ENCODE peak calls at places on chromosomes 11 and 22, in seven cellular contexts. A is left ventricle myocardium inferior; C is heart right ventricle; Y is A549; V is retinal pigment epithelial cell; K is epithelial cell of esophagus; N is CD8-positive, alpha-beta memory T cell. B is an unnamed sample.

GRCh38 chr22:17198188-17199130 is 20.8 kb downstream of the ADA2 start:
- DNase-seq in C (peak), V (no peak), A (peak), N (no peak), K (no peak), Y (no peak), B (no peak)

GRCh38 chr11:73113426-73113825 is 28.7 kb downstream of the FCHSD2 start:
- DNase-seq in A (no peak), V (no peak), C (no peak), K (peak), Y (no peak), N (no peak), B (no peak)

GRCh38 chr11:91220476-91221202 is 997.8 kb upstream of the CHORDC1 start:
- DNase-seq in K (peak), N (no peak), Y (peak), C (no peak), V (no peak), A (no peak), B (peak)

GRCh38 chr11:7546324-7546791 is 32.6 kb downstream of the PPFIBP2 start:
- DNase-seq in A (no peak), C (no peak), N (no peak), V (no peak), Y (no peak), K (peak), B (peak)

GRCh38 chr11:80186687-80187086 is 745.9 kb upstream of the TENM4 start:
- DNase-seq in N (no peak), V (no peak), C (no peak), K (peak), Y (no peak), A (no peak), B (peak)

GRCh38 chr22:46062971-46063631 is 86.1 kb upstream of the WNT7B start:
- DNase-seq in C (no peak), K (no peak), A (peak), Y (no peak), N (no peak), V (no peak), B (no peak)

GRCh38 chr11:45079943-45080719 is 66.3 kb upstream of the PRDM11 start:
- DNase-seq in K (no peak), V (no peak), A (no peak), N (peak), Y (no peak), C (no peak), B (no peak)

GRCh38 chr11:45252134-45252856 is 33.8 kb downstream of the SYT13 start:
- DNase-seq in K (peak), N (no peak), V (no peak), C (peak), A (peak), Y (peak), B (peak)

GRCh38 chr11:107017433-107018227 is 646 bp downstream of the GUCY1A2 start:
- DNase-seq in C (peak), V (no peak), K (peak), N (no peak), A (peak), Y (peak), B (peak)

GRCh38 chr11:78000193-78000592 is 5.7 kb upstream of the INTS4 start:
- DNase-seq in A (no peak), N (no peak), Y (peak), K (peak), C (peak), V (peak), B (peak)

GRCh38 chr22:44758354-44758969 is 6.1 kb downstream of the ARHGAP8 start:
- DNase-seq in V (no peak), A (no peak), C (no peak), Y (no peak), N (no peak), K (peak), B (peak)

GRCh38 chr11:105181521-105181920 is 42.0 kb upstream of the CARD18 start:
- DNase-seq in A (no peak), V (peak), Y (no peak), C (no peak), K (peak), N (no peak), B (no peak)

GRCh38 chr22:43844560-43845545 is 17.5 kb downstream of the SULT4A1 start:
- DNase-seq in C (no peak), K (no peak), V (no peak), N (no peak), Y (no peak), A (no peak), B (no peak)

DNA sequence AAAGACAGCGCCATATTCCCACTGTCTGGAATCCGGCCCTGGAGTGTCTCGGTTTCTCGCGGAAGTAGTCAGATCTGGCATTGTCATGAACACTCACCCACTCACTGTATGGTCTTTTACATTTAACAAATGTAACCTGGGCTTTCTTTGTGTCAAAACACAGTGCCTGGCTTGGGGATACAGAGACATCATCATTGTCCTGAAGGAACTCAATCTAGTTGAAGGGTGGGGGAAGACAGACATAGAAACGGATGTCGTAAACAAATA is 1.3 kb upstream of the NECTIN1 start:
- DNase-seq in N (no peak), A (no peak), Y (no peak), V (no peak), K (no peak), C (no peak), B (no peak)
- H3K4me3 ChIP-seq in N (no peak), A (peak), Y (peak), V (no peak), K (peak), C (peak), B (peak)

GRCh38 chr11:46264030-46264429 is 13.4 kb upstream of the CREB3L1 start:
- DNase-seq in Y (no peak), K (no peak), A (no peak), C (no peak), V (no peak), N (no peak), B (no peak)

GRCh38 chr11:46267930-46268329 is 9.5 kb upstream of the CREB3L1 start:
- DNase-seq in N (no peak), K (no peak), C (no peak), V (no peak), A (no peak), Y (no peak), B (no peak)

GRCh38 chr11:46264976-46265375 is 12.5 kb upstream of the CREB3L1 start:
- DNase-seq in K (no peak), C (no peak), V (no peak), Y (no peak), N (no peak), A (no peak), B (no peak)

GRCh38 chr11:46263120-46263519 is 14.3 kb upstream of the CREB3L1 start:
- DNase-seq in V (no peak), N (no peak), Y (no peak), C (no peak), K (no peak), A (no peak), B (no peak)

DNA sequence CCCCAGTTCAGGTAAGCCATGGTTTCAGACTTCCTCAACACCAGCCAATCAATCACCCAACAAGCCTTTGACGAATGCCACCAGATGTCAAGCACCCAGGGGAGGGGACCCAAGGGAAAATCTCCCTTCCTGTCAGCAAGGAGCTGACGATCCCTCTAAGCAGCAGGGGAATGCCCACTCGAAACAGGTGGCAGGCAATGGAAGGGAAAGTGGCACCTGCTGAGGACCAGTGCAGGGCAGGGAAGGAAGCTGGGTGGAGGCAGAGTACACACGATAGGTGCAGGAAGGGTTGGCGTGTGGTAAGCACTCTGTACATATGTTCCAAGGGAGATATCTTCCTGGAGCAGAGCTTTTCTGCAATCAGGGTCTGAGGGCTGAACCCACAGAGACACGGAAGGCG is 11.7 kb upstream of the CREB3L1 start:
- DNase-seq in N (no peak), V (no peak), A (no peak), K (no peak), C (no peak), Y (no peak), B (no peak)
- H3K4me3 ChIP-seq in N (no peak), V (no peak), A (no peak), K (no peak), C (no peak), Y (no peak), B (no peak)

GRCh38 chr11:10931761-10932700 is 74.2 kb upstream of the ZBED5 start:
- DNase-seq in C (no peak), Y (peak), N (no peak), V (no peak), K (peak), A (peak), B (peak)
- H3K4me3 ChIP-seq in C (peak), Y (peak), N (peak), V (peak), K (peak), A (peak), B (peak)

GRCh38 chr11:32829680-32830412 is at the start of gene PRRG4:
- DNase-seq in Y (peak), A (peak), C (peak), N (no peak), K (peak), V (no peak), B (peak)

GRCh38 chr11:32830413-32830738 is 649 bp downstream of the PRRG4 start:
- DNase-seq in N (no peak), V (no peak), C (no peak), A (no peak), Y (peak), K (peak), B (peak)

GRCh38 chr11:32829157-32829679 is 509 bp upstream of the PRRG4 start:
- DNase-seq in C (no peak), N (no peak), Y (no peak), K (peak), V (no peak), A (no peak), B (peak)

GRCh38 chr11:32831241-32831640 is 1.5 kb downstream of the PRRG4 start:
- DNase-seq in Y (no peak), K (no peak), V (no peak), A (no peak), N (no peak), C (no peak), B (no peak)

DNA sequence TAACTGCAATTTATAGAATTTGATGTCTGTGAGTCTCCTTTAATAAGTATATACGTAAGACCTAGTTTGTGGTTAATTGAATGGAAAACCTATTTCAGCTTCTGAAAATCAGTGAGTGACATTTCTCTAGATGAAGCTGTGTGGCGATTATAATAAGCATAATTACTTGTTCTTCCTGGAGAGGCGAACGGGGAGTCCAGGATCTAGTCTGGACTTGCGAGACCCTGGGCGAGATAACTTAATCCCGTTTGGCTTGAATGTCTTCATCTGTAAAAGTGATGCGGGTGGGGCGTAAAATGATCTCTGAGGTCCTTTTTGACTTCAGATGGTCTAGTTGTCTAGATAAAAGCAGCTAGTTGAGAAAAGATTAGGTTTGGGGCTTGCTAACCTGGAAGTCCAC is 1.1 kb downstream of the PRRG4 start:
- DNase-seq in C (no peak), A (no peak), V (no peak), Y (no peak), N (no peak), K (peak), B (no peak)
- H3K4me3 ChIP-seq in C (no peak), A (peak), V (no peak), Y (no peak), N (no peak), K (peak), B (peak)

GRCh38 chr11:16812274-16812673 is 73.8 kb downstream of the C11orf58 start:
- DNase-seq in K (no peak), C (no peak), Y (no peak), V (peak), N (no peak), A (no peak), B (no peak)

GRCh38 chr11:16807306-16807705 is 68.9 kb downstream of the C11orf58 start:
- DNase-seq in V (no peak), C (no peak), Y (no peak), K (no peak), N (no peak), A (no peak), B (no peak)

GRCh38 chr11:16811136-16812020 is 72.9 kb downstream of the C11orf58 start:
- DNase-seq in A (no peak), Y (no peak), V (no peak), C (no peak), K (no peak), N (no peak), B (no peak)

GRCh38 chr11:16813141-16813540 is 74.7 kb downstream of the C11orf58 start:
- DNase-seq in Y (no peak), V (no peak), A (no peak), K (no peak), N (no peak), C (no peak), B (no peak)

GRCh38 chr11:16809901-16810668 is 71.6 kb downstream of the C11orf58 start:
- DNase-seq in A (peak), C (peak), V (no peak), N (no peak), Y (no peak), K (peak), B (peak)
- H3K4me3 ChIP-seq in A (no peak), C (no peak), V (no peak), N (no peak), Y (no peak), K (no peak), B (no peak)

GRCh38 chr22:22604326-22605073 is 39.9 kb upstream of the GGTLC2 start:
- DNase-seq in K (no peak), C (no peak), A (no peak), Y (no peak), V (no peak), N (no peak), B (no peak)
- H3K4me3 ChIP-seq in K (no peak), C (no peak), A (no peak), Y (no peak), V (no peak), N (no peak), B (no peak)

GRCh38 chr11:10824888-10825287 is 16.2 kb upstream of the EIF4G2 start:
- DNase-seq in Y (no peak), C (no peak), A (no peak), K (no peak), V (no peak), N (no peak), B (no peak)
- H3K4me3 ChIP-seq in Y (no peak), C (no peak), A (no peak), K (no peak), V (no peak), N (no peak), B (no peak)

GRCh38 chr11:117670443-117670842 is 126.6 kb downstream of the DSCAML1 start:
- DNase-seq in A (no peak), N (no peak), C (no peak), Y (no peak), K (no peak), V (no peak), B (no peak)
- H3K4me3 ChIP-seq in A (no peak), N (no peak), C (no peak), Y (no peak), K (no peak), V (no peak), B (no peak)

B was measured in PC-3.